ENCODE peak calls at places on chromosomes 16 and 17, in six cellular contexts. M is H9, Q is IMR-90, P is mesenchymal stem cell, Z is neuronal stem cell, I is H1. D is an unnamed sample.

GRCh38 chr16:77434365-77435239 is at the start of gene ADAMTS18:
- DNase-seq in P (no peak), Z (peak), M (peak), Q (no peak), I (no peak), D (peak)

GRCh38 chr16:4936991-4937781 is at the start of gene PPL:
- DNase-seq in M (peak), P (no peak), I (no peak), Z (peak), Q (no peak), D (peak)

GRCh38 chr16:27314161-27314723 is 468 bp downstream of the IL4R start:
- DNase-seq in Q (peak), I (no peak), M (no peak), Z (no peak), P (peak), D (peak)

GRCh38 chr17:40121191-40121885 is 433 bp upstream of the MSL1 start:
- DNase-seq in Z (no peak), P (peak), M (peak), Q (peak), I (no peak), D (no peak)

GRCh38 chr17:43428524-43428923 is 29.7 kb downstream of the ARL4D start:
- DNase-seq in M (no peak), P (no peak), I (no peak), Q (no peak), Z (no peak), D (no peak)

GRCh38 chr17:14545156-14545906 is 244.4 kb downstream of the HS3ST3B1 start:
- DNase-seq in I (no peak), P (no peak), Z (no peak), Q (no peak), M (no peak), D (peak)

GRCh38 chr17:78272181-78272913 is 40.9 kb downstream of the TMEM235 start:
- DNase-seq in M (peak), Q (peak), Z (no peak), I (no peak), P (peak), D (peak)

GRCh38 chr16:53433509-53433908 is 762 bp upstream of the RBL2 start:
- DNase-seq in I (no peak), M (no peak), Z (no peak), Q (no peak), P (no peak), D (peak)

GRCh38 chr17:80354381-80354780 is 60.6 kb upstream of the ENDOV start:
- DNase-seq in P (no peak), Z (no peak), M (no peak), I (no peak), Q (no peak), D (no peak)

GRCh38 chr17:81417049-81417878 is 22.0 kb downstream of the BAHCC1 start:
- DNase-seq in Z (no peak), P (no peak), M (no peak), I (no peak), Q (no peak), D (no peak)

GRCh38 chr16:10579965-10580918 is at the start of gene EMP2:
- DNase-seq in I (peak), Z (peak), P (peak), M (peak), Q (peak), D (peak)

GRCh38 chr17:51015145-51015558 is 105.5 kb downstream of the SPAG9 start:
- DNase-seq in I (no peak), P (no peak), Z (no peak), Q (peak), M (no peak), D (no peak)

GRCh38 chr17:1447061-1447460 is 9.0 kb downstream of the CRK start:
- DNase-seq in M (no peak), Q (no peak), I (no peak), P (peak), Z (no peak), D (no peak)

GRCh38 chr17:50051606-50052005 is 4.3 kb upstream of the ITGA3 start:
- DNase-seq in Q (no peak), Z (no peak), I (no peak), P (no peak), M (no peak), D (no peak)

GRCh38 chr17:43611230-43611969 is 50.3 kb downstream of the MEOX1 start:
- DNase-seq in I (no peak), Z (no peak), M (no peak), P (no peak), Q (no peak), D (peak)

GRCh38 chr16:56258508-56259424 is 67.5 kb downstream of the GNAO1 start:
- DNase-seq in P (no peak), M (no peak), I (no peak), Q (no peak), Z (no peak), D (no peak)

GRCh38 chr17:82277851-82278250 is 4.4 kb upstream of the CSNK1D start:
- DNase-seq in Q (no peak), I (no peak), P (no peak), M (no peak), Z (no peak), D (no peak)

GRCh38 chr17:81241203-81241602 is 2.1 kb downstream of the NDUFAF8 start:
- DNase-seq in Z (no peak), I (no peak), Q (no peak), P (no peak), M (no peak), D (no peak)

GRCh38 chr16:88195911-88196465 is 186.8 kb upstream of the ZNF469 start:
- DNase-seq in I (no peak), M (no peak), Z (no peak), Q (no peak), P (no peak), D (no peak)

GRCh38 chr17:7292729-7293128 is 1.7 kb downstream of the YBX2 start:
- DNase-seq in P (no peak), I (no peak), Q (no peak), Z (no peak), M (no peak), D (no peak)

GRCh38 chr16:55567382-55567781 is 898 bp downstream of the CAPNS2 start:
- DNase-seq in Q (peak), P (peak), M (no peak), Z (no peak), I (no peak), D (no peak)

GRCh38 chr16:1678500-1679098 is 520 bp downstream of the JPT2 start:
- DNase-seq in Z (peak), M (no peak), I (no peak), Q (peak), P (peak), D (peak)
- H2AK5ac ChIP-seq in Z (peak), M (no peak), I (peak), Q (peak), P (peak), D (peak)

DNA sequence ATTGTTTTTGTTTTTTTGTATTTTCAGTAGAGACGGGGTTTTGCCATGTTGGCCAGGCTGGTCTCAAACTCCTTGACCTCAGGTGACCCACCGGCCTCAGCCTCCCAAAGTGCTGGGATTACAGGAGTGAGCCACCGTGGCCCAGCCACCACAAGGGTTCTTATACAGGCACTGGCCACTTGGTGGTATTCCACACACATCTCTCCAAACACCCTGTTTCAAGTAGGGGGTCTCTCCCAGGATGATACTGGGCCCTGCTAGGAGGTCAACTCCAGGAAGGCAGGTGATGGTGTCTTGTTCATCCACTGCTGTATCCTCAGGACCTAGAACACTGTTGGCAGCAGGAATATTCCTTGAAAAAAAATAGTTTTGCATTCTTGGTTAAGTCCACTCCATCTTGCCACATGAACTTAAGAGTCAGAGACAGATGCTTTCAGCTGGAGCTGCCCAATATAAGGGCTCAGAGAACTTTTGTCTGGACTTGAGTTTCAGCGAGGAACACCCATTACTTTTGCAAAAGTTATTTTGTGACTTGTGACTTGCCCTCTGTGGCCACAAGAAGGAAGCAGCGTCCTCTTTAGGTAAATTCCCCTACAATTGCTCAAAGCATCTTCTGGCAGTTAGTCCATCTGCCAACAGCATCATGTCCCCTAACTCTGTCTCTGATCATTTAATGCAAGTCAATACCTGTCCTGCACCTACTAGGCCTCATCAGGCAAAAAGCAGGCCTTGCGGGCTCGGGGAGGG is 7.4 kb upstream of the EEF2K start:
- DNase-seq in Z (no peak), M (peak), I (no peak), P (peak), Q (peak), D (no peak)
- H3K9ac ChIP-seq in Z (no peak), M (no peak), I (no peak), P (peak), Q (peak), D (no peak)

GRCh38 chr17:73231841-73232586 is 29.7 kb downstream of the CPSF4L start:
- DNase-seq in M (peak), P (peak), Z (peak), Q (peak), I (peak), D (peak)
- H2AK5ac ChIP-seq in M (no peak), P (no peak), Z (peak), Q (peak), I (no peak), D (no peak)

DNA sequence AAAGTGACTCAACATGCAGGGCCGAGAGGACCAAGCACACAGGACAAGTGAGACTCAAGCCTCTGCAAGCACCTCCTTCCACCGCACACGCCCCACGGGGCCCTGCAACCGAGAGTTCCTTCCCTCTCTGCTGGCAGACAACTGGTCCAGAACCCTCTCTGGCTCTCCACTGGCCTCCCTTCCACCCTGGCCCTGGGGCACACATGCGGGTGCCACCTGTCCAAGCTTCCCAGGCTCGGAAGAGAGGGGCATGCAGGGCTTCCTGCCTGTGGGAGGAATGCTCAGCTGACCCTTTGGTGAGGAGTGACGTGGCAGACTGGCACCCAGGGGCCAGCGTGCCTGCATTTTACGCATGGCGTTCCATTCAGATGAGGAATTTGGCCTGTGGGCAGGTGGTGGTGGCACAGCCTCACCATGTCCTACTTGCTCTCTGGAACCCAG is 59.8 kb downstream of the PIPOX start:
- DNase-seq in Q (no peak), Z (no peak), P (no peak), M (no peak), I (no peak), D (no peak)
- H3K9ac ChIP-seq in Q (no peak), Z (peak), P (no peak), M (no peak), I (no peak), D (no peak)